ENCODE peak calls at places on chromosomes 4 and X, in seven cellular contexts. One of them, this sample, is unnamed.

GRCh38 chr4:141645611-141646340 is 9.4 kb downstream of the IL15 start:
- DNase-seq in GM23248: peak
- DNase-seq in stimulated activated CD8-positive, alpha-beta memory T cell treated with anti-CD3 and anti-CD28 coated beads, Interleukin-15, amount 100 ng/mL, for 24 hours: no peak
- DNase-seq in globus pallidus: no peak
- DNase-seq in cardiac fibroblast: peak
- DNase-seq in NCI-H1092: no peak
- DNase-seq in foreskin fibroblast: peak
- DNase-seq in this sample: no peak

GRCh38 chr4:146110847-146111485 is 64.6 kb upstream of the LSM6 start:
- DNase-seq in GM23248: no peak
- DNase-seq in stimulated activated CD8-positive, alpha-beta memory T cell treated with anti-CD3 and anti-CD28 coated beads, Interleukin-15, amount 100 ng/mL, for 24 hours: no peak
- DNase-seq in globus pallidus: no peak
- DNase-seq in cardiac fibroblast: no peak
- DNase-seq in NCI-H1092: no peak
- DNase-seq in foreskin fibroblast: no peak
- DNase-seq in this sample: no peak

GRCh38 chr4:41712413-41712812 is 36.1 kb downstream of the PHOX2B start:
- DNase-seq in GM23248: no peak
- DNase-seq in stimulated activated CD8-positive, alpha-beta memory T cell treated with anti-CD3 and anti-CD28 coated beads, Interleukin-15, amount 100 ng/mL, for 24 hours: no peak
- DNase-seq in globus pallidus: no peak
- DNase-seq in cardiac fibroblast: no peak
- DNase-seq in NCI-H1092: no peak
- DNase-seq in foreskin fibroblast: no peak
- DNase-seq in this sample: no peak

GRCh38 chr4:78057600-78058560 is 757 bp downstream of the FRAS1 start:
- DNase-seq in GM23248: peak
- DNase-seq in stimulated activated CD8-positive, alpha-beta memory T cell treated with anti-CD3 and anti-CD28 coated beads, Interleukin-15, amount 100 ng/mL, for 24 hours: no peak
- DNase-seq in globus pallidus: no peak
- DNase-seq in cardiac fibroblast: peak
- DNase-seq in NCI-H1092: peak
- DNase-seq in foreskin fibroblast: peak
- DNase-seq in this sample: peak

GRCh38 chr4:105966046-105966445 is 70.8 kb downstream of the NPNT start:
- DNase-seq in GM23248: peak
- DNase-seq in stimulated activated CD8-positive, alpha-beta memory T cell treated with anti-CD3 and anti-CD28 coated beads, Interleukin-15, amount 100 ng/mL, for 24 hours: no peak
- DNase-seq in globus pallidus: no peak
- DNase-seq in cardiac fibroblast: peak
- DNase-seq in NCI-H1092: no peak
- DNase-seq in foreskin fibroblast: peak
- DNase-seq in this sample: no peak

GRCh38 chrX:134821370-134821769 is 163.1 kb upstream of the PLAC1 start:
- DNase-seq in GM23248: peak
- DNase-seq in stimulated activated CD8-positive, alpha-beta memory T cell treated with anti-CD3 and anti-CD28 coated beads, Interleukin-15, amount 100 ng/mL, for 24 hours: no peak
- DNase-seq in globus pallidus: no peak
- DNase-seq in cardiac fibroblast: peak
- DNase-seq in NCI-H1092: no peak
- DNase-seq in foreskin fibroblast: peak
- DNase-seq in this sample: no peak

GRCh38 chrX:99301990-99302389 is 1108.1 kb downstream of the PCDH19 start:
- DNase-seq in GM23248: peak
- DNase-seq in stimulated activated CD8-positive, alpha-beta memory T cell treated with anti-CD3 and anti-CD28 coated beads, Interleukin-15, amount 100 ng/mL, for 24 hours: no peak
- DNase-seq in globus pallidus: no peak
- DNase-seq in cardiac fibroblast: peak
- DNase-seq in NCI-H1092: no peak
- DNase-seq in foreskin fibroblast: no peak
- DNase-seq in this sample: no peak

GRCh38 chr4:1192493-1193205 is 20.3 kb upstream of the SPON2 start:
- DNase-seq in GM23248: no peak
- DNase-seq in stimulated activated CD8-positive, alpha-beta memory T cell treated with anti-CD3 and anti-CD28 coated beads, Interleukin-15, amount 100 ng/mL, for 24 hours: no peak
- DNase-seq in globus pallidus: no peak
- DNase-seq in cardiac fibroblast: no peak
- DNase-seq in NCI-H1092: no peak
- DNase-seq in foreskin fibroblast: no peak
- DNase-seq in this sample: peak

GRCh38 chrX:148501121-148502066 is 977 bp downstream of the AFF2 start:
- DNase-seq in GM23248: no peak
- DNase-seq in stimulated activated CD8-positive, alpha-beta memory T cell treated with anti-CD3 and anti-CD28 coated beads, Interleukin-15, amount 100 ng/mL, for 24 hours: no peak
- DNase-seq in globus pallidus: no peak
- DNase-seq in cardiac fibroblast: no peak
- DNase-seq in NCI-H1092: no peak
- DNase-seq in foreskin fibroblast: peak
- DNase-seq in this sample: no peak

GRCh38 chr4:188986271-188986689 is 847.0 kb downstream of the TRIML1 start:
- DNase-seq in GM23248: peak
- DNase-seq in stimulated activated CD8-positive, alpha-beta memory T cell treated with anti-CD3 and anti-CD28 coated beads, Interleukin-15, amount 100 ng/mL, for 24 hours: no peak
- DNase-seq in globus pallidus: no peak
- DNase-seq in cardiac fibroblast: no peak
- DNase-seq in NCI-H1092: no peak
- DNase-seq in foreskin fibroblast: peak
- DNase-seq in this sample: peak

GRCh38 chr4:8192748-8193738 is 6.0 kb upstream of the SH3TC1 start:
- DNase-seq in GM23248: peak
- DNase-seq in stimulated activated CD8-positive, alpha-beta memory T cell treated with anti-CD3 and anti-CD28 coated beads, Interleukin-15, amount 100 ng/mL, for 24 hours: no peak
- DNase-seq in globus pallidus: no peak
- DNase-seq in cardiac fibroblast: peak
- DNase-seq in NCI-H1092: peak
- DNase-seq in foreskin fibroblast: peak
- DNase-seq in this sample: peak

GRCh38 chr4:2545321-2546013 is 9.0 kb downstream of the FAM193A start:
- DNase-seq in GM23248: peak
- DNase-seq in stimulated activated CD8-positive, alpha-beta memory T cell treated with anti-CD3 and anti-CD28 coated beads, Interleukin-15, amount 100 ng/mL, for 24 hours: no peak
- DNase-seq in globus pallidus: no peak
- DNase-seq in cardiac fibroblast: no peak
- DNase-seq in NCI-H1092: no peak
- DNase-seq in foreskin fibroblast: peak
- DNase-seq in this sample: no peak

GRCh38 chr4:139368990-139369389 is 66.7 kb upstream of the NDUFC1 start:
- DNase-seq in GM23248: no peak
- DNase-seq in stimulated activated CD8-positive, alpha-beta memory T cell treated with anti-CD3 and anti-CD28 coated beads, Interleukin-15, amount 100 ng/mL, for 24 hours: no peak
- DNase-seq in globus pallidus: no peak
- DNase-seq in cardiac fibroblast: no peak
- DNase-seq in NCI-H1092: no peak
- DNase-seq in foreskin fibroblast: peak
- DNase-seq in this sample: no peak

GRCh38 chr4:38815879-38816782 is 11.5 kb upstream of the TLR1 start:
- DNase-seq in GM23248: no peak
- DNase-seq in stimulated activated CD8-positive, alpha-beta memory T cell treated with anti-CD3 and anti-CD28 coated beads, Interleukin-15, amount 100 ng/mL, for 24 hours: no peak
- DNase-seq in globus pallidus: peak
- DNase-seq in cardiac fibroblast: no peak
- DNase-seq in NCI-H1092: no peak
- DNase-seq in foreskin fibroblast: peak
- DNase-seq in this sample: no peak

GRCh38 chr4:4614925-4615678 is 73.3 kb upstream of the STX18 start:
- DNase-seq in GM23248: peak
- DNase-seq in stimulated activated CD8-positive, alpha-beta memory T cell treated with anti-CD3 and anti-CD28 coated beads, Interleukin-15, amount 100 ng/mL, for 24 hours: no peak
- DNase-seq in globus pallidus: no peak
- DNase-seq in cardiac fibroblast: no peak
- DNase-seq in NCI-H1092: no peak
- DNase-seq in foreskin fibroblast: peak
- DNase-seq in this sample: no peak

GRCh38 chr4:154120277-154120676 is 331.4 kb upstream of the SFRP2 start:
- DNase-seq in GM23248: no peak
- DNase-seq in stimulated activated CD8-positive, alpha-beta memory T cell treated with anti-CD3 and anti-CD28 coated beads, Interleukin-15, amount 100 ng/mL, for 24 hours: no peak
- DNase-seq in globus pallidus: no peak
- DNase-seq in cardiac fibroblast: no peak
- DNase-seq in NCI-H1092: no peak
- DNase-seq in foreskin fibroblast: no peak
- DNase-seq in this sample: no peak

GRCh38 chr4:3077796-3078195 is 3.3 kb downstream of the HTT start:
- DNase-seq in GM23248: no peak
- DNase-seq in stimulated activated CD8-positive, alpha-beta memory T cell treated with anti-CD3 and anti-CD28 coated beads, Interleukin-15, amount 100 ng/mL, for 24 hours: no peak
- DNase-seq in globus pallidus: no peak
- DNase-seq in cardiac fibroblast: no peak
- DNase-seq in NCI-H1092: no peak
- DNase-seq in foreskin fibroblast: no peak
- DNase-seq in this sample: no peak

GRCh38 chr4:128583753-128584712 is 225.5 kb upstream of the JADE1 start:
- DNase-seq in GM23248: peak
- DNase-seq in stimulated activated CD8-positive, alpha-beta memory T cell treated with anti-CD3 and anti-CD28 coated beads, Interleukin-15, amount 100 ng/mL, for 24 hours: no peak
- DNase-seq in globus pallidus: no peak
- DNase-seq in cardiac fibroblast: no peak
- DNase-seq in NCI-H1092: peak
- DNase-seq in foreskin fibroblast: peak
- DNase-seq in this sample: no peak

GRCh38 chr4:18847276-18847890 is 825.8 kb upstream of the LCORL start:
- DNase-seq in GM23248: no peak
- DNase-seq in stimulated activated CD8-positive, alpha-beta memory T cell treated with anti-CD3 and anti-CD28 coated beads, Interleukin-15, amount 100 ng/mL, for 24 hours: no peak
- DNase-seq in globus pallidus: peak
- DNase-seq in cardiac fibroblast: no peak
- DNase-seq in NCI-H1092: no peak
- DNase-seq in foreskin fibroblast: no peak
- DNase-seq in this sample: peak

GRCh38 chrX:65757943-65758342 is 90.5 kb downstream of the MSN start:
- DNase-seq in GM23248: no peak
- DNase-seq in stimulated activated CD8-positive, alpha-beta memory T cell treated with anti-CD3 and anti-CD28 coated beads, Interleukin-15, amount 100 ng/mL, for 24 hours: no peak
- DNase-seq in globus pallidus: no peak
- DNase-seq in cardiac fibroblast: no peak
- DNase-seq in NCI-H1092: no peak
- DNase-seq in foreskin fibroblast: no peak
- DNase-seq in this sample: no peak

GRCh38 chrX:148310402-148311200 is 189.8 kb upstream of the AFF2 start:
- DNase-seq in GM23248: no peak
- DNase-seq in stimulated activated CD8-positive, alpha-beta memory T cell treated with anti-CD3 and anti-CD28 coated beads, Interleukin-15, amount 100 ng/mL, for 24 hours: no peak
- DNase-seq in globus pallidus: no peak
- DNase-seq in cardiac fibroblast: no peak
- DNase-seq in NCI-H1092: no peak
- DNase-seq in foreskin fibroblast: no peak
- DNase-seq in this sample: no peak

GRCh38 chr4:56106755-56107154 is 158.0 kb downstream of the CEP135 start:
- DNase-seq in GM23248: no peak
- DNase-seq in stimulated activated CD8-positive, alpha-beta memory T cell treated with anti-CD3 and anti-CD28 coated beads, Interleukin-15, amount 100 ng/mL, for 24 hours: no peak
- DNase-seq in globus pallidus: no peak
- DNase-seq in cardiac fibroblast: no peak
- DNase-seq in NCI-H1092: no peak
- DNase-seq in foreskin fibroblast: no peak
- DNase-seq in this sample: no peak

GRCh38 chr4:88865051-88865450 is 167.4 kb upstream of the NAP1L5 start:
- DNase-seq in GM23248: peak
- DNase-seq in stimulated activated CD8-positive, alpha-beta memory T cell treated with anti-CD3 and anti-CD28 coated beads, Interleukin-15, amount 100 ng/mL, for 24 hours: no peak
- DNase-seq in globus pallidus: no peak
- DNase-seq in cardiac fibroblast: no peak
- DNase-seq in NCI-H1092: no peak
- DNase-seq in foreskin fibroblast: peak
- DNase-seq in this sample: no peak

GRCh38 chr4:141058739-141059507 is 74.3 kb downstream of the RNF150 start:
- DNase-seq in GM23248: peak
- DNase-seq in stimulated activated CD8-positive, alpha-beta memory T cell treated with anti-CD3 and anti-CD28 coated beads, Interleukin-15, amount 100 ng/mL, for 24 hours: no peak
- DNase-seq in globus pallidus: no peak
- DNase-seq in cardiac fibroblast: peak
- DNase-seq in NCI-H1092: no peak
- DNase-seq in foreskin fibroblast: peak
- DNase-seq in this sample: no peak

GRCh38 chr4:109294468-109295020 is 7.9 kb downstream of the COL25A1 start:
- DNase-seq in GM23248: peak
- DNase-seq in stimulated activated CD8-positive, alpha-beta memory T cell treated with anti-CD3 and anti-CD28 coated beads, Interleukin-15, amount 100 ng/mL, for 24 hours: no peak
- DNase-seq in globus pallidus: no peak
- DNase-seq in cardiac fibroblast: no peak
- DNase-seq in NCI-H1092: no peak
- DNase-seq in foreskin fibroblast: no peak
- DNase-seq in this sample: no peak

GRCh38 chr4:109729563-109730293 is at the start of gene PLA2G12A:
- DNase-seq in GM23248: peak
- DNase-seq in stimulated activated CD8-positive, alpha-beta memory T cell treated with anti-CD3 and anti-CD28 coated beads, Interleukin-15, amount 100 ng/mL, for 24 hours: peak
- DNase-seq in globus pallidus: peak
- DNase-seq in cardiac fibroblast: peak
- DNase-seq in NCI-H1092: peak
- DNase-seq in foreskin fibroblast: peak
- DNase-seq in this sample: peak